ENCODE peak calls at places on chromosomes 7 and 10, in five cellular contexts. One of them, this sample, is unnamed.

GRCh38 chr10:106450966-106451365 is 713.5 kb downstream of the SORCS1 start:
- DNase-seq in transverse colon: no peak
- DNase-seq in pancreas: no peak
- DNase-seq in BE2C: no peak
- DNase-seq in left lung: no peak
- DNase-seq in this sample: no peak

GRCh38 chr7:26787696-26788095 is 76.7 kb downstream of the SKAP2 start:
- DNase-seq in left lung: no peak
- DNase-seq in pancreas: no peak
- DNase-seq in transverse colon: no peak
- DNase-seq in BE2C: no peak
- DNase-seq in this sample: no peak

GRCh38 chr7:20642171-20642570 is 26.7 kb downstream of the ABCB5 start:
- DNase-seq in BE2C: no peak
- DNase-seq in left lung: no peak
- DNase-seq in transverse colon: no peak
- DNase-seq in pancreas: no peak
- DNase-seq in this sample: no peak

GRCh38 chr10:110919971-110920881 is 822 bp downstream of the SHOC2 start:
- DNase-seq in pancreas: peak; percentile 51
- DNase-seq in left lung: peak; percentile 53
- DNase-seq in transverse colon: peak; percentile 34
- DNase-seq in BE2C: peak; percentile 44
- DNase-seq in this sample: peak; percentile 10

GRCh38 chr7:151694828-151695580 is 175.3 kb upstream of the RHEB start:
- DNase-seq in left lung: no peak
- DNase-seq in BE2C: no peak
- DNase-seq in pancreas: peak; percentile 33
- DNase-seq in transverse colon: no peak
- DNase-seq in this sample: no peak

GRCh38 chr10:88759366-88760101 is at the start of gene LIPN:
- DNase-seq in BE2C: no peak
- DNase-seq in left lung: peak; percentile 43
- DNase-seq in transverse colon: no peak
- DNase-seq in pancreas: no peak
- DNase-seq in this sample: no peak

GRCh38 chr10:20417791-20418190 is 479.3 kb downstream of the NEBL start:
- DNase-seq in transverse colon: no peak
- DNase-seq in pancreas: no peak
- DNase-seq in BE2C: no peak
- DNase-seq in left lung: no peak
- DNase-seq in this sample: no peak

GRCh38 chr10:102020938-102021337 is 35.0 kb downstream of the ARMH3 start:
- DNase-seq in pancreas: no peak
- DNase-seq in BE2C: no peak
- DNase-seq in transverse colon: no peak
- DNase-seq in left lung: no peak
- DNase-seq in this sample: no peak

GRCh38 chr10:79402951-79403350 is 42.5 kb downstream of the ZCCHC24 start:
- DNase-seq in left lung: peak; percentile 25
- DNase-seq in transverse colon: no peak
- DNase-seq in pancreas: no peak
- DNase-seq in BE2C: no peak
- DNase-seq in this sample: no peak
- H3K4me1 ChIP-seq in left lung: peaks cover 90% of the 10 kb centered on the region
- H3K4me1 ChIP-seq in transverse colon: peaks cover 84% of the 10 kb centered on the region
- H3K4me1 ChIP-seq in pancreas: no peaks in the 10 kb centered on the region
- H3K4me1 ChIP-seq in BE2C: peaks cover 26% of the 10 kb centered on the region
- H3K4me1 ChIP-seq in this sample: no peaks in the 10 kb centered on the region

GRCh38 chr7:103079836-103080235 is 4.9 kb downstream of the ARMC10 start:
- DNase-seq in BE2C: no peak
- DNase-seq in left lung: no peak
- DNase-seq in transverse colon: no peak
- DNase-seq in pancreas: no peak
- DNase-seq in this sample: no peak

GRCh38 chr7:103080923-103081322 is 6.0 kb downstream of the ARMC10 start:
- DNase-seq in left lung: no peak
- DNase-seq in BE2C: no peak
- DNase-seq in transverse colon: no peak
- DNase-seq in pancreas: no peak
- DNase-seq in this sample: no peak

GRCh38 chr7:103082497-103082896 is 7.6 kb downstream of the ARMC10 start:
- DNase-seq in transverse colon: no peak
- DNase-seq in BE2C: no peak
- DNase-seq in left lung: no peak
- DNase-seq in pancreas: no peak
- DNase-seq in this sample: no peak

GRCh38 chr7:103077318-103077717 is 2.4 kb downstream of the ARMC10 start:
- DNase-seq in transverse colon: no peak
- DNase-seq in pancreas: no peak
- DNase-seq in left lung: no peak
- DNase-seq in BE2C: no peak
- DNase-seq in this sample: no peak

GRCh38 chr7:103083210-103083609 is 8.3 kb downstream of the ARMC10 start:
- DNase-seq in BE2C: no peak
- DNase-seq in transverse colon: no peak
- DNase-seq in pancreas: no peak
- DNase-seq in left lung: no peak
- DNase-seq in this sample: no peak
- H3K9me3 ChIP-seq in BE2C: no peaks in the 10 kb centered on the region
- H3K9me3 ChIP-seq in transverse colon: no peaks in the 10 kb centered on the region
- H3K9me3 ChIP-seq in pancreas: no peaks in the 10 kb centered on the region
- H3K9me3 ChIP-seq in left lung: no peaks in the 10 kb centered on the region
- H3K9me3 ChIP-seq in this sample: no peaks in the 10 kb centered on the region

GRCh38 chr10:13708256-13708990 is 121.7 kb downstream of the PRPF18 start:
- DNase-seq in transverse colon: no peak
- DNase-seq in BE2C: no peak
- DNase-seq in left lung: no peak
- DNase-seq in pancreas: no peak
- DNase-seq in this sample: no peak
- H3K4me1 ChIP-seq in transverse colon: peaks cover 9% of the 10 kb centered on the region
- H3K4me1 ChIP-seq in BE2C: no peaks in the 10 kb centered on the region
- H3K4me1 ChIP-seq in left lung: peaks cover 49% of the 10 kb centered on the region
- H3K4me1 ChIP-seq in pancreas: peaks cover 6% of the 10 kb centered on the region
- H3K4me1 ChIP-seq in this sample: peaks cover 9% of the 10 kb centered on the region

GRCh38 chr7:138555684-138556083 is 95.6 kb downstream of the TRIM24 start:
- DNase-seq in left lung: no peak
- DNase-seq in transverse colon: no peak
- DNase-seq in pancreas: no peak
- DNase-seq in BE2C: no peak
- DNase-seq in this sample: no peak
- H3K9me3 ChIP-seq in left lung: peaks cover 17% of the 10 kb centered on the region
- H3K9me3 ChIP-seq in transverse colon: peaks cover 39% of the 10 kb centered on the region
- H3K9me3 ChIP-seq in pancreas: no peaks in the 10 kb centered on the region
- H3K9me3 ChIP-seq in BE2C: no peaks in the 10 kb centered on the region
- H3K9me3 ChIP-seq in this sample: peaks cover 27% of the 10 kb centered on the region

GRCh38 chr7:96312502-96312901 is 9.4 kb downstream of the SLC25A13 start:
- DNase-seq in BE2C: no peak
- DNase-seq in transverse colon: no peak
- DNase-seq in left lung: no peak
- DNase-seq in pancreas: no peak
- DNase-seq in this sample: no peak
- H3K4me1 ChIP-seq in BE2C: no peaks in the 10 kb centered on the region
- H3K4me1 ChIP-seq in transverse colon: peaks cover 7% of the 10 kb centered on the region
- H3K4me1 ChIP-seq in left lung: peaks cover 45% of the 10 kb centered on the region
- H3K4me1 ChIP-seq in pancreas: peaks cover 19% of the 10 kb centered on the region
- H3K4me1 ChIP-seq in this sample: no peaks in the 10 kb centered on the region

This sample was measured in CD8-positive, alpha-beta T cell.